ENCODE peak calls at places on chromosomes 5 and 9, in five cellular contexts. D is lower lobe of right lung; M is NCI-H1092; W is hypothalamus; R is CD8-positive, alpha-beta memory T cell. E is an unnamed sample.

GRCh38 chr9:89888233-89888632 is 283.4 kb downstream of the GADD45G start:
- DNase-seq in D (no peak), R (no peak), W (no peak), M (no peak), E (no peak)

GRCh38 chr5:93599427-93600146 is 16.6 kb downstream of the NR2F1 start:
- DNase-seq in D (no peak), W (no peak), M (no peak), R (no peak), E (no peak)

GRCh38 chr5:139388198-139388821 is 1.4 kb downstream of the MZB1 start:
- DNase-seq in R (no peak), W (no peak), D (no peak), M (no peak), E (no peak)

GRCh38 chr5:6759401-6759800 is 46.2 kb downstream of the TENT4A start:
- DNase-seq in W (no peak), R (no peak), M (no peak), D (no peak), E (no peak)

GRCh38 chr5:152113401-152113800 is 188.8 kb upstream of the GLRA1 start:
- DNase-seq in D (no peak), W (no peak), M (no peak), R (peak; percentile 3), E (no peak)

GRCh38 chr9:97911528-97911927 is 10.8 kb downstream of the TRMO start:
- DNase-seq in R (no peak), W (no peak), M (no peak), D (no peak), E (no peak)

GRCh38 chr5:134246771-134247329 is 21.0 kb upstream of the PPP2CA start:
- DNase-seq in W (no peak), D (no peak), R (no peak), M (no peak), E (no peak)

GRCh38 chr5:142151436-142152382 is 43.1 kb downstream of the NDFIP1 start:
- DNase-seq in D (no peak), M (peak; percentile 7), R (peak; percentile 59), W (peak; percentile 52), E (peak; percentile 17)

GRCh38 chr5:93010626-93011025 is 570.4 kb downstream of the NR2F1-AS1 start:
- DNase-seq in D (no peak), W (no peak), R (no peak), M (no peak), E (no peak)

GRCh38 chr5:39716532-39716971 is 291.8 kb upstream of the DAB2 start:
- DNase-seq in R (peak; percentile 2), D (no peak), W (no peak), M (no peak), E (peak; percentile 16)

GRCh38 chr5:127040779-127041520 is 10.6 kb upstream of the MARCHF3 start:
- DNase-seq in R (no peak), M (peak; percentile 30), W (peak; percentile 49), D (no peak), E (no peak)

GRCh38 chr5:128857061-128857677 is 108.1 kb upstream of the SLC27A6 start:
- DNase-seq in R (no peak), W (no peak), M (no peak), D (no peak), E (no peak)

GRCh38 chr9:2241875-2242741 is 227.0 kb downstream of the SMARCA2 start:
- DNase-seq in W (peak; percentile 94), D (peak; percentile 80), R (peak; percentile 29), M (peak; percentile 86), E (peak; percentile 63)

GRCh38 chr5:175778951-175779475 is 92.4 kb upstream of the CPLX2 start:
- DNase-seq in M (peak; percentile 89), D (no peak), W (peak; percentile 14), R (no peak), E (no peak)

GRCh38 chr5:108326982-108327381 is 54.9 kb downstream of the FBXL17 start:
- DNase-seq in M (no peak), R (no peak), W (no peak), D (no peak), E (no peak)

GRCh38 chr5:172771439-172772111 is 580 bp upstream of the DUSP1 start:
- DNase-seq in W (peak; percentile 90), M (no peak), D (no peak), R (no peak), E (no peak)

GRCh38 chr5:93018461-93018860 is 562.6 kb downstream of the NR2F1-AS1 start:
- DNase-seq in R (no peak), D (no peak), M (no peak), W (no peak), E (no peak)

GRCh38 chr5:68225188-68225910 is 9.8 kb downstream of the PIK3R1 start:
- DNase-seq in R (no peak), M (no peak), W (no peak), D (no peak), E (no peak)

GRCh38 chr9:93451762-93452709 is 551 bp downstream of the FAM120A start:
- DNase-seq in D (peak; percentile 77), M (no peak), R (peak; percentile 55), W (peak; percentile 52), E (peak; percentile 38)

GRCh38 chr5:93574939-93575241 is 6.1 kb downstream of the NR2F1-AS1 start:
- DNase-seq in R (no peak), W (no peak), D (no peak), M (no peak), E (no peak)

GRCh38 chr9:92716557-92716956 is 46.6 kb upstream of the IPPK start:
- DNase-seq in W (peak; percentile 47), R (peak; percentile 76), M (peak; percentile 44), D (no peak), E (peak; percentile 66)

GRCh38 chr5:179610109-179610902 is 13.2 kb downstream of the HNRNPH1 start:
- DNase-seq in D (no peak), W (no peak), R (no peak), M (no peak), E (no peak)

GRCh38 chr5:5678909-5679308 is 256.4 kb downstream of the ICE1 start:
- DNase-seq in D (no peak), R (no peak), M (no peak), W (no peak), E (no peak)

GRCh38 chr9:81826541-81826906 is 101.7 kb upstream of the SPATA31D4 start:
- DNase-seq in W (peak; percentile 96), M (peak; percentile 78), D (peak; percentile 53), R (no peak), E (no peak)

GRCh38 chr5:111745075-111745474 is 11.9 kb downstream of the NREP start:
- DNase-seq in R (no peak), W (no peak), D (no peak), M (no peak), E (no peak)

GRCh38 chr9:87859786-87860185 is 22.9 kb upstream of the SPATA31E1 start:
- DNase-seq in D (no peak), R (no peak), W (no peak), M (no peak), E (no peak)

GRCh38 chr5:13664377-13664776 is 280.1 kb downstream of the DNAH5 start:
- DNase-seq in R (no peak), W (no peak), D (no peak), M (no peak), E (no peak)

GRCh38 chr9:112493738-112494137 is 7.1 kb downstream of the KIAA1958 start:
- DNase-seq in W (no peak), M (no peak), D (no peak), R (no peak), E (no peak)

GRCh38 chr9:100586093-100586492 is 8.2 kb downstream of the CAVIN4 start:
- DNase-seq in R (no peak), M (no peak), D (no peak), W (no peak), E (no peak)

GRCh38 chr9:87708989-87709706 is 16.8 kb upstream of the CTSL start:
- DNase-seq in D (no peak), R (no peak), M (no peak), W (no peak), E (no peak)

GRCh38 chr5:141508440-141508807 is 19.5 kb downstream of the PCDHGC5 start:
- DNase-seq in D (no peak), W (no peak), M (no peak), R (no peak), E (no peak)

GRCh38 chr9:96126321-96126881 is 175.6 kb downstream of the HSD17B3 start:
- DNase-seq in D (no peak), M (no peak), W (peak; percentile 8), R (no peak), E (no peak)

GRCh38 chr9:68574150-68574549 is 33.5 kb upstream of the TMEM252 start:
- DNase-seq in W (no peak), M (no peak), R (no peak), D (no peak), E (no peak)

E was measured in activated T-helper 2 cell treated with anti-CD3 and anti-CD28 coated beads, Interferon-gamma antibody, Interleukin-2, Interleukin-4, amounts not matched to agents 10 μg/mL and 5 μg/mL and 100 μg/mL, durations not matched to agents 14 hours and 24 hours and 36 hours.